ENCODE peak calls at places on chromosomes 7 and 10, in ten cellular contexts. One of them, this sample, is unnamed.

GRCh38 chr7:107934991-107935770 is 44.2 kb downstream of the DLD start:
- DNase-seq in activated T-cell treated with anti-CD3 and anti-CD28 coated beads, Interleukin-2, amount 50 U/mL, for 1 hour: no peak
- DNase-seq in activated CD8-positive, alpha-beta memory T cell treated with anti-CD3 and anti-CD28 coated beads for 24 hours: no peak
- DNase-seq in NCI-H1092: no peak
- DNase-seq in T-helper 9 cell: no peak
- DNase-seq in non-pigmented ciliary epithelial cell: peak
- DNase-seq in T-cell: no peak
- DNase-seq in endothelial cell: no peak
- DNase-seq in neuronal stem cell: no peak
- DNase-seq in foreskin keratinocyte: no peak
- DNase-seq in this sample: peak

GRCh38 chr7:48636391-48637015 is 287.8 kb upstream of the CDC14C start:
- DNase-seq in endothelial cell: no peak
- DNase-seq in T-helper 9 cell: no peak
- DNase-seq in T-cell: no peak
- DNase-seq in non-pigmented ciliary epithelial cell: no peak
- DNase-seq in activated CD8-positive, alpha-beta memory T cell treated with anti-CD3 and anti-CD28 coated beads for 24 hours: no peak
- DNase-seq in neuronal stem cell: no peak
- DNase-seq in NCI-H1092: no peak
- DNase-seq in foreskin keratinocyte: peak
- DNase-seq in activated T-cell treated with anti-CD3 and anti-CD28 coated beads, Interleukin-2, amount 50 U/mL, for 1 hour: no peak
- DNase-seq in this sample: no peak

GRCh38 chr10:71043858-71044257 is 155.5 kb upstream of the PCBD1 start:
- DNase-seq in NCI-H1092: no peak
- DNase-seq in non-pigmented ciliary epithelial cell: no peak
- DNase-seq in T-cell: no peak
- DNase-seq in foreskin keratinocyte: no peak
- DNase-seq in activated CD8-positive, alpha-beta memory T cell treated with anti-CD3 and anti-CD28 coated beads for 24 hours: no peak
- DNase-seq in activated T-cell treated with anti-CD3 and anti-CD28 coated beads, Interleukin-2, amount 50 U/mL, for 1 hour: no peak
- DNase-seq in T-helper 9 cell: no peak
- DNase-seq in neuronal stem cell: no peak
- DNase-seq in endothelial cell: no peak
- DNase-seq in this sample: no peak

GRCh38 chr7:35617076-35617475 is 77.9 kb downstream of the HERPUD2 start:
- DNase-seq in T-cell: no peak
- DNase-seq in activated T-cell treated with anti-CD3 and anti-CD28 coated beads, Interleukin-2, amount 50 U/mL, for 1 hour: no peak
- DNase-seq in T-helper 9 cell: no peak
- DNase-seq in non-pigmented ciliary epithelial cell: no peak
- DNase-seq in activated CD8-positive, alpha-beta memory T cell treated with anti-CD3 and anti-CD28 coated beads for 24 hours: no peak
- DNase-seq in NCI-H1092: no peak
- DNase-seq in endothelial cell: no peak
- DNase-seq in neuronal stem cell: no peak
- DNase-seq in foreskin keratinocyte: no peak
- DNase-seq in this sample: no peak

GRCh38 chr10:116833986-116834760 is 15.1 kb upstream of the ENO4 start:
- DNase-seq in T-helper 9 cell: no peak
- DNase-seq in neuronal stem cell: peak
- DNase-seq in activated T-cell treated with anti-CD3 and anti-CD28 coated beads, Interleukin-2, amount 50 U/mL, for 1 hour: no peak
- DNase-seq in non-pigmented ciliary epithelial cell: no peak
- DNase-seq in activated CD8-positive, alpha-beta memory T cell treated with anti-CD3 and anti-CD28 coated beads for 24 hours: no peak
- DNase-seq in NCI-H1092: no peak
- DNase-seq in T-cell: no peak
- DNase-seq in endothelial cell: no peak
- DNase-seq in foreskin keratinocyte: no peak
- DNase-seq in this sample: no peak

GRCh38 chr10:70381491-70382421 is 669 bp downstream of the LRRC20 start:
- DNase-seq in endothelial cell: peak
- DNase-seq in activated T-cell treated with anti-CD3 and anti-CD28 coated beads, Interleukin-2, amount 50 U/mL, for 1 hour: no peak
- DNase-seq in neuronal stem cell: no peak
- DNase-seq in T-cell: no peak
- DNase-seq in activated CD8-positive, alpha-beta memory T cell treated with anti-CD3 and anti-CD28 coated beads for 24 hours: peak
- DNase-seq in non-pigmented ciliary epithelial cell: no peak
- DNase-seq in foreskin keratinocyte: no peak
- DNase-seq in NCI-H1092: peak
- DNase-seq in T-helper 9 cell: no peak
- DNase-seq in this sample: no peak

GRCh38 chr7:94069154-94069739 is 65.1 kb upstream of the BET1 start:
- DNase-seq in endothelial cell: no peak
- DNase-seq in T-helper 9 cell: no peak
- DNase-seq in T-cell: no peak
- DNase-seq in NCI-H1092: no peak
- DNase-seq in non-pigmented ciliary epithelial cell: no peak
- DNase-seq in activated CD8-positive, alpha-beta memory T cell treated with anti-CD3 and anti-CD28 coated beads for 24 hours: no peak
- DNase-seq in activated T-cell treated with anti-CD3 and anti-CD28 coated beads, Interleukin-2, amount 50 U/mL, for 1 hour: no peak
- DNase-seq in foreskin keratinocyte: no peak
- DNase-seq in neuronal stem cell: no peak
- DNase-seq in this sample: no peak

GRCh38 chr7:120402801-120403200 is 129.8 kb downstream of the KCND2 start:
- DNase-seq in foreskin keratinocyte: peak
- DNase-seq in activated T-cell treated with anti-CD3 and anti-CD28 coated beads, Interleukin-2, amount 50 U/mL, for 1 hour: no peak
- DNase-seq in NCI-H1092: no peak
- DNase-seq in non-pigmented ciliary epithelial cell: peak
- DNase-seq in T-helper 9 cell: no peak
- DNase-seq in endothelial cell: no peak
- DNase-seq in T-cell: no peak
- DNase-seq in neuronal stem cell: no peak
- DNase-seq in activated CD8-positive, alpha-beta memory T cell treated with anti-CD3 and anti-CD28 coated beads for 24 hours: no peak
- DNase-seq in this sample: no peak

GRCh38 chr7:40887099-40887498 is 752.3 kb downstream of the SUGCT start:
- DNase-seq in activated CD8-positive, alpha-beta memory T cell treated with anti-CD3 and anti-CD28 coated beads for 24 hours: no peak
- DNase-seq in NCI-H1092: no peak
- DNase-seq in T-cell: no peak
- DNase-seq in neuronal stem cell: no peak
- DNase-seq in non-pigmented ciliary epithelial cell: peak
- DNase-seq in activated T-cell treated with anti-CD3 and anti-CD28 coated beads, Interleukin-2, amount 50 U/mL, for 1 hour: no peak
- DNase-seq in T-helper 9 cell: no peak
- DNase-seq in endothelial cell: no peak
- DNase-seq in foreskin keratinocyte: peak
- DNase-seq in this sample: no peak

GRCh38 chr7:140902305-140902953 is 22.3 kb downstream of the BRAF start:
- DNase-seq in foreskin keratinocyte: no peak
- DNase-seq in neuronal stem cell: no peak
- DNase-seq in activated T-cell treated with anti-CD3 and anti-CD28 coated beads, Interleukin-2, amount 50 U/mL, for 1 hour: no peak
- DNase-seq in NCI-H1092: no peak
- DNase-seq in non-pigmented ciliary epithelial cell: no peak
- DNase-seq in activated CD8-positive, alpha-beta memory T cell treated with anti-CD3 and anti-CD28 coated beads for 24 hours: no peak
- DNase-seq in endothelial cell: no peak
- DNase-seq in T-cell: no peak
- DNase-seq in T-helper 9 cell: no peak
- DNase-seq in this sample: no peak

GRCh38 chr7:97024209-97025129 is at the start of gene DLX5:
- DNase-seq in foreskin keratinocyte: peak
- DNase-seq in neuronal stem cell: peak
- DNase-seq in activated CD8-positive, alpha-beta memory T cell treated with anti-CD3 and anti-CD28 coated beads for 24 hours: no peak
- DNase-seq in endothelial cell: no peak
- DNase-seq in NCI-H1092: peak
- DNase-seq in T-cell: no peak
- DNase-seq in activated T-cell treated with anti-CD3 and anti-CD28 coated beads, Interleukin-2, amount 50 U/mL, for 1 hour: no peak
- DNase-seq in non-pigmented ciliary epithelial cell: no peak
- DNase-seq in T-helper 9 cell: no peak
- DNase-seq in this sample: no peak

GRCh38 chr7:130897515-130898419 is 163.8 kb upstream of the KLF14 start:
- DNase-seq in endothelial cell: no peak
- DNase-seq in T-helper 9 cell: no peak
- DNase-seq in NCI-H1092: peak
- DNase-seq in non-pigmented ciliary epithelial cell: no peak
- DNase-seq in T-cell: no peak
- DNase-seq in activated CD8-positive, alpha-beta memory T cell treated with anti-CD3 and anti-CD28 coated beads for 24 hours: peak
- DNase-seq in foreskin keratinocyte: no peak
- DNase-seq in neuronal stem cell: no peak
- DNase-seq in activated T-cell treated with anti-CD3 and anti-CD28 coated beads, Interleukin-2, amount 50 U/mL, for 1 hour: no peak
- DNase-seq in this sample: no peak

GRCh38 chr7:45188736-45189135 is 31.1 kb downstream of the RAMP3 start:
- DNase-seq in T-cell: no peak
- DNase-seq in T-helper 9 cell: no peak
- DNase-seq in foreskin keratinocyte: no peak
- DNase-seq in endothelial cell: no peak
- DNase-seq in non-pigmented ciliary epithelial cell: no peak
- DNase-seq in neuronal stem cell: no peak
- DNase-seq in activated CD8-positive, alpha-beta memory T cell treated with anti-CD3 and anti-CD28 coated beads for 24 hours: peak
- DNase-seq in activated T-cell treated with anti-CD3 and anti-CD28 coated beads, Interleukin-2, amount 50 U/mL, for 1 hour: no peak
- DNase-seq in NCI-H1092: no peak
- DNase-seq in this sample: no peak

GRCh38 chr7:141533149-141533949 is 17.9 kb upstream of the AGK start:
- DNase-seq in endothelial cell: peak
- DNase-seq in activated T-cell treated with anti-CD3 and anti-CD28 coated beads, Interleukin-2, amount 50 U/mL, for 1 hour: peak
- DNase-seq in foreskin keratinocyte: peak
- DNase-seq in T-helper 9 cell: peak
- DNase-seq in activated CD8-positive, alpha-beta memory T cell treated with anti-CD3 and anti-CD28 coated beads for 24 hours: peak
- DNase-seq in NCI-H1092: peak
- DNase-seq in neuronal stem cell: peak
- DNase-seq in T-cell: peak
- DNase-seq in non-pigmented ciliary epithelial cell: peak
- DNase-seq in this sample: peak

GRCh38 chr7:34309584-34309983 is 348.4 kb upstream of the NPSR1 start:
- DNase-seq in endothelial cell: no peak
- DNase-seq in non-pigmented ciliary epithelial cell: no peak
- DNase-seq in NCI-H1092: no peak
- DNase-seq in T-helper 9 cell: no peak
- DNase-seq in activated T-cell treated with anti-CD3 and anti-CD28 coated beads, Interleukin-2, amount 50 U/mL, for 1 hour: no peak
- DNase-seq in foreskin keratinocyte: no peak
- DNase-seq in neuronal stem cell: no peak
- DNase-seq in T-cell: no peak
- DNase-seq in activated CD8-positive, alpha-beta memory T cell treated with anti-CD3 and anti-CD28 coated beads for 24 hours: no peak
- DNase-seq in this sample: no peak

GRCh38 chr10:16854623-16855022 is 37.4 kb upstream of the RSU1 start:
- DNase-seq in endothelial cell: no peak
- DNase-seq in NCI-H1092: no peak
- DNase-seq in T-helper 9 cell: no peak
- DNase-seq in foreskin keratinocyte: peak
- DNase-seq in neuronal stem cell: no peak
- DNase-seq in activated T-cell treated with anti-CD3 and anti-CD28 coated beads, Interleukin-2, amount 50 U/mL, for 1 hour: no peak
- DNase-seq in activated CD8-positive, alpha-beta memory T cell treated with anti-CD3 and anti-CD28 coated beads for 24 hours: no peak
- DNase-seq in T-cell: no peak
- DNase-seq in non-pigmented ciliary epithelial cell: peak
- DNase-seq in this sample: no peak

GRCh38 chr10:113126506-113127192 is 176.6 kb downstream of the TCF7L2 start:
- DNase-seq in NCI-H1092: peak
- DNase-seq in foreskin keratinocyte: peak
- DNase-seq in T-helper 9 cell: peak
- DNase-seq in endothelial cell: peak
- DNase-seq in activated CD8-positive, alpha-beta memory T cell treated with anti-CD3 and anti-CD28 coated beads for 24 hours: peak
- DNase-seq in activated T-cell treated with anti-CD3 and anti-CD28 coated beads, Interleukin-2, amount 50 U/mL, for 1 hour: peak
- DNase-seq in non-pigmented ciliary epithelial cell: no peak
- DNase-seq in neuronal stem cell: peak
- DNase-seq in T-cell: peak
- DNase-seq in this sample: peak

GRCh38 chr7:34750209-34750608 is 92.2 kb downstream of the NPSR1 start:
- DNase-seq in endothelial cell: no peak
- DNase-seq in foreskin keratinocyte: no peak
- DNase-seq in non-pigmented ciliary epithelial cell: no peak
- DNase-seq in T-helper 9 cell: no peak
- DNase-seq in T-cell: no peak
- DNase-seq in activated T-cell treated with anti-CD3 and anti-CD28 coated beads, Interleukin-2, amount 50 U/mL, for 1 hour: no peak
- DNase-seq in NCI-H1092: no peak
- DNase-seq in neuronal stem cell: no peak
- DNase-seq in activated CD8-positive, alpha-beta memory T cell treated with anti-CD3 and anti-CD28 coated beads for 24 hours: no peak
- DNase-seq in this sample: no peak

GRCh38 chr10:119640875-119641526 is 10.2 kb upstream of the BAG3 start:
- DNase-seq in non-pigmented ciliary epithelial cell: no peak
- DNase-seq in activated CD8-positive, alpha-beta memory T cell treated with anti-CD3 and anti-CD28 coated beads for 24 hours: no peak
- DNase-seq in NCI-H1092: no peak
- DNase-seq in neuronal stem cell: no peak
- DNase-seq in foreskin keratinocyte: no peak
- DNase-seq in activated T-cell treated with anti-CD3 and anti-CD28 coated beads, Interleukin-2, amount 50 U/mL, for 1 hour: no peak
- DNase-seq in T-cell: no peak
- DNase-seq in T-helper 9 cell: no peak
- DNase-seq in endothelial cell: no peak
- DNase-seq in this sample: no peak

GRCh38 chr7:13953368-13953767 is 36.1 kb downstream of the ETV1 start:
- DNase-seq in non-pigmented ciliary epithelial cell: no peak
- DNase-seq in neuronal stem cell: no peak
- DNase-seq in activated T-cell treated with anti-CD3 and anti-CD28 coated beads, Interleukin-2, amount 50 U/mL, for 1 hour: no peak
- DNase-seq in endothelial cell: no peak
- DNase-seq in NCI-H1092: no peak
- DNase-seq in foreskin keratinocyte: no peak
- DNase-seq in T-helper 9 cell: no peak
- DNase-seq in activated CD8-positive, alpha-beta memory T cell treated with anti-CD3 and anti-CD28 coated beads for 24 hours: no peak
- DNase-seq in T-cell: no peak
- DNase-seq in this sample: no peak

GRCh38 chr7:88927-89921 is 103.1 kb upstream of the FAM20C start:
- DNase-seq in foreskin keratinocyte: no peak
- DNase-seq in endothelial cell: no peak
- DNase-seq in neuronal stem cell: no peak
- DNase-seq in non-pigmented ciliary epithelial cell: peak
- DNase-seq in activated CD8-positive, alpha-beta memory T cell treated with anti-CD3 and anti-CD28 coated beads for 24 hours: no peak
- DNase-seq in T-cell: no peak
- DNase-seq in activated T-cell treated with anti-CD3 and anti-CD28 coated beads, Interleukin-2, amount 50 U/mL, for 1 hour: peak
- DNase-seq in NCI-H1092: no peak
- DNase-seq in T-helper 9 cell: no peak
- DNase-seq in this sample: peak

GRCh38 chr10:112985701-112986510 is 35.9 kb downstream of the TCF7L2 start:
- DNase-seq in non-pigmented ciliary epithelial cell: no peak
- DNase-seq in endothelial cell: no peak
- DNase-seq in activated T-cell treated with anti-CD3 and anti-CD28 coated beads, Interleukin-2, amount 50 U/mL, for 1 hour: no peak
- DNase-seq in neuronal stem cell: no peak
- DNase-seq in activated CD8-positive, alpha-beta memory T cell treated with anti-CD3 and anti-CD28 coated beads for 24 hours: no peak
- DNase-seq in foreskin keratinocyte: no peak
- DNase-seq in T-cell: no peak
- DNase-seq in NCI-H1092: no peak
- DNase-seq in T-helper 9 cell: no peak
- DNase-seq in this sample: peak

GRCh38 chr10:615583-616152 is 73.8 kb downstream of the DIP2C start:
- DNase-seq in non-pigmented ciliary epithelial cell: peak
- DNase-seq in T-helper 9 cell: no peak
- DNase-seq in neuronal stem cell: no peak
- DNase-seq in foreskin keratinocyte: no peak
- DNase-seq in NCI-H1092: no peak
- DNase-seq in T-cell: no peak
- DNase-seq in activated CD8-positive, alpha-beta memory T cell treated with anti-CD3 and anti-CD28 coated beads for 24 hours: no peak
- DNase-seq in endothelial cell: no peak
- DNase-seq in activated T-cell treated with anti-CD3 and anti-CD28 coated beads, Interleukin-2, amount 50 U/mL, for 1 hour: no peak
- DNase-seq in this sample: peak

GRCh38 chr7:129163875-129164544 is 19.5 kb downstream of the TSPAN33 start:
- DNase-seq in foreskin keratinocyte: no peak
- DNase-seq in T-cell: no peak
- DNase-seq in neuronal stem cell: no peak
- DNase-seq in activated T-cell treated with anti-CD3 and anti-CD28 coated beads, Interleukin-2, amount 50 U/mL, for 1 hour: no peak
- DNase-seq in T-helper 9 cell: no peak
- DNase-seq in non-pigmented ciliary epithelial cell: peak
- DNase-seq in activated CD8-positive, alpha-beta memory T cell treated with anti-CD3 and anti-CD28 coated beads for 24 hours: no peak
- DNase-seq in NCI-H1092: peak
- DNase-seq in endothelial cell: no peak
- DNase-seq in this sample: peak

GRCh38 chr7:1681581-1681980 is 11.5 kb downstream of the ELFN1 start:
- DNase-seq in activated CD8-positive, alpha-beta memory T cell treated with anti-CD3 and anti-CD28 coated beads for 24 hours: no peak
- DNase-seq in T-cell: no peak
- DNase-seq in neuronal stem cell: no peak
- DNase-seq in activated T-cell treated with anti-CD3 and anti-CD28 coated beads, Interleukin-2, amount 50 U/mL, for 1 hour: no peak
- DNase-seq in NCI-H1092: no peak
- DNase-seq in foreskin keratinocyte: no peak
- DNase-seq in T-helper 9 cell: no peak
- DNase-seq in non-pigmented ciliary epithelial cell: no peak
- DNase-seq in endothelial cell: no peak
- DNase-seq in this sample: no peak

GRCh38 chr7:30206466-30206865 is 71.7 kb downstream of the MTURN start:
- DNase-seq in endothelial cell: no peak
- DNase-seq in neuronal stem cell: peak
- DNase-seq in foreskin keratinocyte: peak
- DNase-seq in T-helper 9 cell: no peak
- DNase-seq in activated CD8-positive, alpha-beta memory T cell treated with anti-CD3 and anti-CD28 coated beads for 24 hours: no peak
- DNase-seq in NCI-H1092: no peak
- DNase-seq in non-pigmented ciliary epithelial cell: peak
- DNase-seq in activated T-cell treated with anti-CD3 and anti-CD28 coated beads, Interleukin-2, amount 50 U/mL, for 1 hour: no peak
- DNase-seq in T-cell: no peak
- DNase-seq in this sample: peak

This sample was measured in astrocyte of the cerebellum.